ENCODE peak calls at places on chromosomes 4 and X, in four cellular contexts. A is GM12878, I is HEK293T, K is HepG2. Q is an unnamed sample.

GRCh38 chr4:40856836-40857362 is 107.1 kb downstream of the NSUN7 start:
- DNase-seq in K (no peak), A (no peak), I (peak), Q (peak)

GRCh38 chr4:4658051-4658450 is 116.2 kb upstream of the STX18 start:
- DNase-seq in K (no peak), A (no peak), I (no peak), Q (no peak)

GRCh38 chr4:39083164-39083563 is 21.1 kb downstream of the KLHL5 start:
- DNase-seq in I (no peak), A (no peak), K (no peak), Q (no peak)

GRCh38 chr4:129342820-129343219 is 246.9 kb downstream of the C4orf33 start:
- DNase-seq in A (no peak), I (no peak), K (peak), Q (no peak)

GRCh38 chrX:154050113-154050495 is 30.4 kb upstream of the IRAK1 start:
- DNase-seq in K (no peak), I (no peak), A (no peak), Q (no peak)

GRCh38 chrX:11129546-11129945 is 18.4 kb downstream of the HCCS start:
- DNase-seq in K (no peak), A (no peak), I (no peak), Q (no peak)

GRCh38 chr4:70705146-70705855 is 16.5 kb upstream of the RUFY3 start:
- DNase-seq in I (peak), K (peak), A (no peak), Q (peak)

GRCh38 chrX:22922961-22923360 is 76.8 kb upstream of the DDX53 start:
- DNase-seq in K (no peak), I (no peak), A (no peak), Q (no peak)

GRCh38 chr4:20773144-20773997 is 73.1 kb downstream of the PACRGL start:
- DNase-seq in A (no peak), I (peak), K (peak), Q (peak)

GRCh38 chrX:154024271-154024670 is 4.6 kb upstream of the IRAK1 start:
- DNase-seq in K (no peak), A (no peak), I (no peak), Q (no peak)

GRCh38 chrX:17590892-17591740 is 146.2 kb upstream of the SCML1 start:
- DNase-seq in K (peak), A (no peak), I (peak), Q (peak)

GRCh38 chrX:47217121-47217851 is 1.2 kb upstream of the CDK16 start:
- DNase-seq in I (peak), K (peak), A (no peak), Q (no peak)

GRCh38 chr4:152515678-152516077 is 20.2 kb downstream of the FBXW7 start:
- DNase-seq in A (no peak), K (no peak), I (no peak), Q (peak)

GRCh38 chrX:116417214-116417613 is 19.2 kb upstream of the SLC6A14 start:
- DNase-seq in A (no peak), I (no peak), K (no peak), Q (no peak)

GRCh38 chrX:151396042-151396826 is 772 bp upstream of the VMA21 start:
- DNase-seq in K (peak), I (no peak), A (peak), Q (no peak)

GRCh38 chr4:23911675-23912455 is 22.0 kb upstream of the PPARGC1A start:
- DNase-seq in A (no peak), I (no peak), K (no peak), Q (no peak)

GRCh38 chrX:47497274-47497673 is 14.3 kb upstream of the ZNF41 start:
- DNase-seq in A (no peak), I (no peak), K (no peak), Q (no peak)

GRCh38 chr4:112771-113170 is 11.5 kb upstream of the ZNF718 start:
- DNase-seq in I (no peak), K (no peak), A (no peak), Q (no peak)

DNA sequence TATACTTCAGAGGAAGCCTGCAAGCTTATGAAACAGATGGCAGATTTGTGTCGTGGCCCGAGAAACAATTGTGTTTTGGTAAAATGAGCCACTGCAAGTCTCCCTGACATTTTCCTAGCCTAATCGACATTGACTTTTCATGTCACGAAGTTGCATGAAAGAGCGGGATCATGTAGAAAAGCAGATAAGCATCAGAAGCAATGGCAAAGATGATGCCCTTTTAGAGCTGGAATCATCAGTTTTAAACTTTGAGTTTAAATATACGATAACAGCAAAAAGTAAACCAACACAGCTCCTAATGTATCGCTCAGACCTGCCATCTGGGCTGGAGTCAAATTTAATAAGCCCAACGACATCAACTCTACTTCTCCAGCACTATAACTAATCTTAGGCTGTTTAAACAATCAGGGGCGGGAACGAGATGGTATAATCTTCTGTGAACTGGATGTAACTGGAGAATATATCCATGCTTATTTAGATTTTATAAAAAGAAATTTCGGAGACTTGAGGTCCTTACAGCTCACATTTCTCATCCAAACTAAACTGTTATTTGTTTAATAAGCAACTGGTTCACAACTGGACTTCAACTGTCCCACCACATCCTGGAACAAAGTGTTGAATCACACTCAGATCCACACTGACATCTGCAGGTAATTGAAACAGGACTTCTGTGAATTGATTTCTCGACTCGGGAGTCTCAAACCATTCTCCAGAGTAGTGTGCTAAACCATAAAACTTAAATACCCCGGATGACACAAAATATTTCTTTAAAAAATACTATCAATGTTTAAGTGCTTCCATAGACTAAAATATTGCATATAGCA is 95.1 kb upstream of the PLAC1 start:
- DNase-seq in I (peak), A (no peak), K (peak), Q (no peak)
- TF ChIP-seq FOXK2 in I (no peak), A (no peak), K (no peak), Q (no peak)

DNA sequence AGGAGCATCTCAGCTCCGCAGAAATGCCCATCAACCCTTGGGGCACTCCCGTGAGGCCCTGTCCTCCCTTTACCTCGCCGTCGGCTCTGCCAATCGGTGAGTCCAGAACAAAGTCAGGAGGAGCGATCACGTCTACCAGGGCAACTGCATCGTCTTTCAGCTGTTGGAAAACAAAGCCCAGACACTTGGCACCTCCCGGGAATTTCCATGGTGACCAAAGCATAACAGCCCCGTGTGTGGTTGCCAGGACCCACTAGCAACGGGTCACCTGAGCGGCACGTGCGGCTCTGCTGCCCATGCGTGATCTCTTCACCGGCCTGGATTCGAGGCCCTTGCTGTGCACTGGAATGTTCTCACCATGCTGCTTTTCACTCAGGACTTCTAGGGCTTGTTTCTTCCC is 69.7 kb downstream of the ACOX3 start:
- DNase-seq in K (no peak), A (no peak), I (no peak), Q (no peak)
- TF ChIP-seq FOXK2 in K (no peak), A (no peak), I (no peak), Q (no peak)

GRCh38 chr4:125703443-125703842 is 388.7 kb downstream of the FAT4 start:
- DNase-seq in A (no peak), K (no peak), I (no peak), Q (no peak)
- TF ChIP-seq FOXK2 in A (no peak), K (no peak), I (no peak), Q (no peak)

DNA sequence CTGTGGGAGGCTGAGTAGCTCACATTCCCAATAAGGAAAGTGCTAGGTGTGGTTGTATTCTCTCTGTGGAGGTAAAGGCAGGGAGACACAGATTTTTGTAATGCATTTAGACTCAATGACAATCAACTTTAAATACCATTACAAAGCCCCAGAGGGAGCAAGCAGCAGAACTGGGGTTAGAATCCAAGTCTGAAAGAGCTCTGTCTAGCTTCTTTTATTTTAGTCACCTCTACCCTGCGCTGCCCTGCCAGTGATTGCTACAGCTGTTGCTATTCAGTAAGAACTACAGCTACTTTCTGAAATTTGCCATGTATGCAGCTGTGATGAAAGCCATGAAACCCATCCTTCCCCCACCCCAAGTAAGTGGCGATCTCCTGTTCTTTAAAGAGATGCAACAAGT is 22.5 kb downstream of the SLC39A8 start:
- DNase-seq in K (no peak), I (no peak), A (no peak), Q (no peak)
- TF ChIP-seq FOXK2 in K (no peak), I (no peak), A (no peak), Q (no peak)

DNA sequence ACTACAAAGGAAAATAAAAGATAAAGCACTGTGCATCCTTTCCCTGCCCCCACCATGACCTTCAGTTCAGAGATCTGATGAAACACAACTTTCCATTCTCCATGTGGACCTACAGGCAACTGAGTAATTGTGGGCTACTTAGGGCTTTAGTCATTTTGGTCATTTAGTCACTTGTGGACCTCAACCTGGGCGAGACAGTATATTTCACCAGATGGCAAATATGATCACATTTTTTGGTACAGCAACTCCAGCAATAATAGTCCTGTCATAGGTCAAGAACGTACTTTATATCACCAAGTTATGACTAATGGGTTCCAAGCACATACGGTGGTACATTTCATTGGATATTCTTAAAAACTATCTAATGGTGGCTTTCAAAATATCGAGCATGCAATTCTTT is 141.2 kb downstream of the PDGFC start:
- DNase-seq in A (no peak), I (no peak), K (peak), Q (no peak)
- TF ChIP-seq FOXK2 in A (no peak), I (no peak), K (no peak), Q (no peak)